ENCODE peak calls at places on chromosome 1, in six cellular contexts. T, X, D, A, J and R are unnamed samples.

GRCh38 chr1:110084226-110085078 is 14.0 kb upstream of the ALX3 start:
- ATAC-seq in T (peak), X (peak), D (peak), A (peak), J (peak), R (peak)

GRCh38 chr1:54398963-54399528 is 7.1 kb downstream of the SSBP3 start:
- ATAC-seq in T (no peak), X (no peak), D (no peak), A (no peak), J (peak), R (peak)

GRCh38 chr1:206935491-206936067 is 10.7 kb downstream of the PIGR start:
- ATAC-seq in T (peak), X (no peak), D (peak), A (no peak), J (peak), R (peak)

GRCh38 chr1:219541946-219542345 is 71.0 kb downstream of the ZC3H11B start:
- ATAC-seq in T (no peak), X (no peak), D (no peak), A (no peak), J (no peak), R (no peak)

GRCh38 chr1:29470087-29470787 is 233.9 kb downstream of the PTPRU start:
- ATAC-seq in T (no peak), X (no peak), D (no peak), A (no peak), J (no peak), R (no peak)

GRCh38 chr1:15364740-15365139 is 44.9 kb upstream of the EFHD2 start:
- ATAC-seq in T (no peak), X (no peak), D (peak), A (no peak), J (peak), R (no peak)

GRCh38 chr1:205963352-205963751 is 20.1 kb upstream of the SLC26A9 start:
- ATAC-seq in T (no peak), X (no peak), D (no peak), A (no peak), J (peak), R (peak)

GRCh38 chr1:166905930-166906329 is 29.9 kb upstream of the TADA1 start:
- ATAC-seq in T (no peak), X (peak), D (peak), A (no peak), J (peak), R (peak)

GRCh38 chr1:219374167-219374566 is 200.5 kb downstream of the LYPLAL1 start:
- ATAC-seq in T (no peak), X (no peak), D (no peak), A (no peak), J (no peak), R (no peak)

GRCh38 chr1:227949954-227950734 is 2.4 kb upstream of the WNT9A start:
- ATAC-seq in T (no peak), X (no peak), D (no peak), A (no peak), J (no peak), R (no peak)

GRCh38 chr1:200808846-200809245 is 63.9 kb upstream of the GPR25 start:
- ATAC-seq in T (no peak), X (no peak), D (no peak), A (no peak), J (no peak), R (no peak)

GRCh38 chr1:231554969-231555368 is 26.5 kb downstream of the TSNAX start:
- ATAC-seq in T (no peak), X (no peak), D (peak), A (no peak), J (peak), R (peak)